ENCODE peak calls at places on chromosomes 16 and 17, in eight cellular contexts. C, P, V, L, W, J, H and D are unnamed samples. For H3K9me3, the result is how much of the 10 kb centered on the place peaks cover.

GRCh38 chr17:50297407-50297865 is 23.2 kb downstream of the TMEM92 start:
- DNase-seq in C (peak), P (peak), V (peak), L (peak), W (peak), J (peak), H (peak), D (peak)

GRCh38 chr17:75551276-75551675 is 25.8 kb downstream of the LLGL2 start:
- DNase-seq in C (no peak), P (no peak), V (no peak), L (no peak), W (no peak), J (no peak), H (no peak), D (no peak)

GRCh38 chr16:89067677-89068076 is 26.0 kb upstream of the ACSF3 start:
- DNase-seq in C (no peak), P (no peak), V (no peak), L (no peak), W (no peak), J (peak), H (no peak), D (no peak)

GRCh38 chr16:49876716-49877129 is 20.8 kb upstream of the ZNF423 start:
- DNase-seq in C (peak), P (peak), V (peak), L (no peak), W (no peak), J (peak), H (peak), D (peak)

GRCh38 chr16:50549561-50549915 is 1.3 kb downstream of the NKD1 start:
- DNase-seq in C (no peak), P (no peak), V (no peak), L (no peak), W (no peak), J (no peak), H (no peak), D (no peak)

GRCh38 chr17:57577751-57578607 is 167.1 kb downstream of the CCDC182 start:
- DNase-seq in C (peak), P (no peak), V (no peak), L (peak), W (no peak), J (no peak), H (peak), D (peak)

GRCh38 chr16:66372898-66373155 is 6.3 kb downstream of the CDH5 start:
- DNase-seq in C (no peak), P (no peak), V (no peak), L (no peak), W (no peak), J (no peak), H (no peak), D (no peak)

GRCh38 chr17:82786427-82786826 is 34.6 kb downstream of the TBCD start:
- DNase-seq in C (no peak), P (no peak), V (no peak), L (no peak), W (no peak), J (no peak), H (no peak), D (no peak)

GRCh38 chr17:7466644-7467341 is 12.6 kb downstream of the ZBTB4 start:
- DNase-seq in C (no peak), P (peak), V (no peak), L (no peak), W (no peak), J (peak), H (peak), D (no peak)

GRCh38 chr17:51951737-51952136 is 206.8 kb downstream of the CA10 start:
- DNase-seq in C (no peak), P (no peak), V (no peak), L (no peak), W (no peak), J (no peak), H (no peak), D (no peak)

DNA sequence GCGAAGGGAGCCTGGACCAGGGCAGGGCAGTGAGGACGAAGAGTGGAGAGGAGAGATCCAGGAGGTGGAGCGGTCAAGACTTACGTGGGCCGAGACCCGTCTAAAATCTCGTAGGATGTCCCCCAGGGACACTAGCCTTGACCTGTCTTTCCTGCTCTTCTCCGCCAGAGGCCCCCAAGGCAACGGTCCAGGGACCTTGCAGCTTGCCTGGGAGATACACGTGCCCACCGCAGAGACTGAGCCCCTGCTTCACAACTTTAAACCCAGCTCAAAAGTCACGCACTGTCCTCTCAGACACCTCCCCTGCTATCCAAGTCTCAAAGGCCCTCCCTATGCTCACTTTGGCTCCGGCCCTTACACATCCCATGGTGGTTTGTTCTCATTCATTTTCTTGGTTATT is 9.4 kb downstream of the TIGD7 start:
- DNase-seq in C (no peak), P (no peak), V (no peak), L (no peak), W (no peak), J (no peak), H (no peak), D (no peak)
- H3K9me3 ChIP-seq in C (under half), P (under half), V (half or more), L (under half), W (under half), J (half or more), H (under half), D (under half)

DNA sequence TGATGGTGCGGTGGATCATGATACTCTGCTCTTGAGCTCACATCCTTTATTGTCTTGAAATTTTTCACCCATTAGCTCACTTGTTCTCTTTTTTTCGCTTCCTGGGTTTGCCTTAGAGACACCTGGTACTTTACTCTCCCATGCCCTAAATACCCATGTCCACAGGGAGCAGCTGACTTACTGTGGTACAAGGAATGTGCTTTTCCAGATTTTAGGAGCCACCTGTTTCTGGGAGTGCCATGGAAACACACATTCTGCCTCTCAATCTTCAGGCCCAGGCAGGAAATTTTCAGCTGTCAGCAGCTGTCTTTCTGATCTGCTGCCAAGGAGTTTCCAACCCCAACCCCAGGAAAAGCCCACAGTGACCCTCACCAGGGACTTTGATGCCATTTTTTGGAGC is 18.9 kb downstream of the RBFOX1 start:
- DNase-seq in C (no peak), P (no peak), V (no peak), L (no peak), W (no peak), J (no peak), H (no peak), D (no peak)
- H3K9me3 ChIP-seq in C (under half), P (under half), V (under half), L (under half), W (under half), J (under half), H (under half), D (under half)

GRCh38 chr16:48596326-48596725 is 13.7 kb downstream of the N4BP1 start:
- DNase-seq in C (no peak), P (no peak), V (no peak), L (no peak), W (no peak), J (no peak), H (no peak), D (no peak)

GRCh38 chr16:48591976-48592375 is 18.0 kb downstream of the N4BP1 start:
- DNase-seq in C (no peak), P (no peak), V (no peak), L (no peak), W (no peak), J (no peak), H (no peak), D (no peak)

GRCh38 chr16:48590476-48590875 is 19.5 kb downstream of the N4BP1 start:
- DNase-seq in C (no peak), P (no peak), V (no peak), L (no peak), W (no peak), J (no peak), H (no peak), D (no peak)

GRCh38 chr16:48597563-48598392 is 12.2 kb downstream of the N4BP1 start:
- DNase-seq in C (no peak), P (no peak), V (no peak), L (no peak), W (no peak), J (no peak), H (no peak), D (no peak)

GRCh38 chr16:48592839-48593429 is 17.0 kb downstream of the N4BP1 start:
- DNase-seq in C (no peak), P (no peak), V (no peak), L (no peak), W (no peak), J (no peak), H (no peak), D (peak)
- H3K9me3 ChIP-seq in C (under half), P (under half), V (under half), L (under half), W (under half), J (under half), H (under half), D (under half)

GRCh38 chr17:8925808-8926207 is 39.7 kb downstream of the PIK3R5 start:
- DNase-seq in C (no peak), P (no peak), V (no peak), L (no peak), W (no peak), J (no peak), H (no peak), D (no peak)

GRCh38 chr17:8935194-8935593 is 30.3 kb downstream of the PIK3R5 start:
- DNase-seq in C (no peak), P (no peak), V (no peak), L (no peak), W (peak), J (no peak), H (no peak), D (peak)

GRCh38 chr17:8927395-8927794 is 38.1 kb downstream of the PIK3R5 start:
- DNase-seq in C (no peak), P (no peak), V (no peak), L (no peak), W (no peak), J (no peak), H (no peak), D (no peak)

GRCh38 chr17:8928347-8928746 is 37.2 kb downstream of the PIK3R5 start:
- DNase-seq in C (no peak), P (no peak), V (no peak), L (no peak), W (no peak), J (no peak), H (no peak), D (no peak)

GRCh38 chr17:8930664-8931063 is 34.8 kb downstream of the PIK3R5 start:
- DNase-seq in C (no peak), P (no peak), V (no peak), L (no peak), W (no peak), J (no peak), H (no peak), D (no peak)
- H3K9me3 ChIP-seq in C (under half), P (under half), V (half or more), L (under half), W (under half), J (under half), H (under half), D (under half)

DNA sequence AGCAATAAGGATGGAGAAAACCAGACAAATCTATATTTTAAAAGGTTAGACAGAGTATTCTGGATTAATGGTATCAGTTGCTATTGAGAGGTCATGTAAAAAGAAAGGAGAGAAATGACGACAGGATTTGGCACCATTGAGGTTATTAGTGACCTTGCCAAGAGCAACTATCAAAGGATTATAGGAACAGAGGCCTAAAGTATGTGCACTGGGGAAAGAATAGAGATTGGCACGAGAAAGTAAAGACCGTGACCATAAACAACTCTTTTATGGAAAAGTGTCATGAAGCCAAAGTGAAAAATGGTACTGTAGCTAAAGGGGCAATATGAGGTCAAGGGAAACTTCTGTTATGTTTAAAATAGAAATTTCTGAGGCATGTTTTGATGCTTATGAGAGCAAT is 115.2 kb upstream of the KIF2B start:
- DNase-seq in C (no peak), P (no peak), V (no peak), L (no peak), W (no peak), J (no peak), H (no peak), D (no peak)
- H3K9me3 ChIP-seq in C (under half), P (under half), V (under half), L (under half), W (under half), J (under half), H (under half), D (under half)

GRCh38 chr17:22266231-22266630 is 573.9 kb downstream of the KCNJ18 start:
- DNase-seq in C (no peak), P (no peak), V (no peak), L (no peak), W (no peak), J (no peak), H (no peak), D (no peak)
- H3K9me3 ChIP-seq in C (under half), P (under half), V (under half), L (under half), W (under half), J (under half), H (under half), D (under half)

GRCh38 chr17:36864827-36865320 is 72.4 kb upstream of the LHX1 start:
- DNase-seq in C (no peak), P (no peak), V (no peak), L (no peak), W (no peak), J (no peak), H (no peak), D (no peak)
- H3K9me3 ChIP-seq in C (under half), P (under half), V (under half), L (under half), W (under half), J (under half), H (under half), D (under half)

DNA sequence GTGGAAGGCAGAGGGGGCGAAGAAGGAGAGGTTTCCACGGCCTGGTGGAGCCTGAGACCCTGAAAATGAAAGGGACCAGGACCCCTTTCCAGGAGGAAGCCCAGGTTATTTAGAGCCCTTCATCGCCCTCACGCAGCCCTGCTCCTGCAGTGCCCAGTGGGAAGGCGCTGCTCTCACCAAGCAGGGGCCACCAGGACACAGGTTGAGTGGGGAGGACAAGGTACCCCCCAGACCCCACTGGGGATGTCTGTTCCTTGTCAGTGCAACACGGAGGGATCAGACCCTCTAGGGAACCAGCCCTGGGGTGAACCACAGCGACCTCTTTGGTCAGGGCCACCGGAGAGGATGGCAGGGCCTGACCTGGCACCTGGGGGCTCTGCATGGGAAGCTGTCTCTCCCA is 163.9 kb downstream of the C16orf95 start:
- DNase-seq in C (no peak), P (no peak), V (no peak), L (no peak), W (no peak), J (no peak), H (no peak), D (no peak)
- H3K9me3 ChIP-seq in C (under half), P (under half), V (under half), L (under half), W (under half), J (under half), H (under half), D (under half)

GRCh38 chr17:26818736-26819135 is 475.2 kb upstream of the WSB1 start:
- DNase-seq in C (no peak), P (no peak), V (no peak), L (no peak), W (no peak), J (no peak), H (no peak), D (no peak)
- H3K9me3 ChIP-seq in C (under half), P (under half), V (half or more), L (under half), W (under half), J (under half), H (under half), D (under half)

GRCh38 chr16:35651841-35652240 is 2192.4 kb downstream of the TP53TG3F start:
- DNase-seq in C (no peak), P (no peak), V (no peak), L (no peak), W (no peak), J (no peak), H (no peak), D (no peak)
- H3K9me3 ChIP-seq in C (under half), P (under half), V (under half), L (under half), W (under half), J (under half), H (under half), D (under half)